ENCODE peak calls at places on chromosomes 11 and 22, in nine cellular contexts. V is fibroblast of lung, C is IMR-90, S is WTC11, Z is cardiac muscle cell, Q is lower lobe of right lung, N is gastrocnemius medialis, X is vagina, I is body of pancreas. H is an unnamed sample.

GRCh38 chr11:30983143-30983542 is 386.4 kb downstream of the DCDC1 start:
- DNase-seq in V (no peak), C (no peak), S (no peak), Z (no peak), Q (no peak), N (no peak), X (no peak), I (no peak), H (no peak)

GRCh38 chr22:28249402-28249801 is 330.3 kb upstream of the PITPNB start:
- DNase-seq in V (no peak), C (no peak), S (no peak), Z (peak), Q (no peak), N (no peak), X (no peak), I (no peak), H (no peak)

GRCh38 chr22:38205261-38206128 is 3.7 kb downstream of the MAFF start:
- DNase-seq in V (peak), C (peak), S (no peak), Z (peak), Q (peak), N (peak), X (no peak), I (no peak), H (peak)

GRCh38 chr11:108929241-108929640 is 264.4 kb downstream of the DDX10 start:
- DNase-seq in V (peak), C (peak), S (no peak), Z (no peak), Q (no peak), N (no peak), X (no peak), I (no peak), H (peak)

GRCh38 chr22:39519681-39520053 is 695 bp upstream of the ATF4 start:
- DNase-seq in V (peak), C (no peak), S (peak), Z (peak), Q (no peak), N (peak), X (no peak), I (peak), H (no peak)

GRCh38 chr11:124891390-124891861 is 6.2 kb downstream of the ROBO4 start:
- DNase-seq in V (no peak), C (no peak), S (peak), Z (no peak), Q (no peak), N (no peak), X (peak), I (no peak), H (no peak)

GRCh38 chr11:29224739-29225384 is 792.0 kb downstream of the KCNA4 start:
- DNase-seq in V (no peak), C (no peak), S (peak), Z (peak), Q (no peak), N (no peak), X (no peak), I (no peak), H (no peak)

GRCh38 chr11:57116654-57117053 is 65.1 kb upstream of the LRRC55 start:
- DNase-seq in V (peak), C (peak), S (peak), Z (peak), Q (no peak), N (no peak), X (no peak), I (peak), H (peak)

GRCh38 chr11:45079943-45080719 is 66.3 kb upstream of the PRDM11 start:
- DNase-seq in V (no peak), C (no peak), S (no peak), Z (no peak), Q (peak), N (no peak), X (no peak), I (no peak), H (no peak)

GRCh38 chr22:36243996-36244395 is 4.7 kb upstream of the APOL2 start:
- DNase-seq in V (no peak), C (no peak), S (no peak), Z (no peak), Q (no peak), N (no peak), X (peak), I (no peak), H (no peak)

GRCh38 chr11:95505927-95506426 is 275.0 kb upstream of the SESN3 start:
- DNase-seq in V (peak), C (peak), S (no peak), Z (no peak), Q (no peak), N (no peak), X (no peak), I (no peak), H (peak)

GRCh38 chr11:47477323-47477722 is 28.4 kb upstream of the RAPSN start:
- DNase-seq in V (peak), C (peak), S (no peak), Z (no peak), Q (no peak), N (no peak), X (no peak), I (no peak), H (no peak)

GRCh38 chr11:31817621-31818493 is 6.7 kb upstream of the PAX6 start:
- DNase-seq in V (peak), C (no peak), S (peak), Z (no peak), Q (no peak), N (no peak), X (peak), I (peak), H (no peak)

GRCh38 chr11:107562647-107563208 is 2.8 kb downstream of the ALKBH8 start:
- DNase-seq in V (peak), C (peak), S (no peak), Z (no peak), Q (no peak), N (no peak), X (no peak), I (no peak), H (peak)

GRCh38 chr11:16809901-16810668 is 71.6 kb downstream of the C11orf58 start:
- DNase-seq in V (peak), C (peak), S (no peak), Z (no peak), Q (no peak), N (no peak), X (no peak), I (peak), H (peak)

GRCh38 chr22:41217553-41218157 is 12.5 kb downstream of the L3MBTL2 start:
- DNase-seq in V (peak), C (peak), S (peak), Z (no peak), Q (peak), N (peak), X (no peak), I (no peak), H (no peak)

GRCh38 chr22:47291565-47292495 is 529.4 kb downstream of the TBC1D22A start:
- DNase-seq in V (no peak), C (no peak), S (peak), Z (no peak), Q (no peak), N (no peak), X (no peak), I (peak), H (no peak)

GRCh38 chr11:65637794-65638317 is at the start of gene SIPA1:
- DNase-seq in V (peak), C (peak), S (peak), Z (peak), Q (peak), N (peak), X (no peak), I (peak), H (peak)

GRCh38 chr11:111947143-111947542 is 10.0 kb downstream of the DIXDC1 start:
- DNase-seq in V (no peak), C (no peak), S (no peak), Z (no peak), Q (no peak), N (no peak), X (no peak), I (no peak), H (no peak)

GRCh38 chr11:72421351-72421750 is 13.0 kb downstream of the CLPB start:
- DNase-seq in V (no peak), C (peak), S (no peak), Z (no peak), Q (no peak), N (no peak), X (no peak), I (no peak), H (no peak)

GRCh38 chr11:89442801-89443200 is 48.4 kb downstream of the NOX4 start:
- DNase-seq in V (no peak), C (no peak), S (no peak), Z (no peak), Q (no peak), N (no peak), X (no peak), I (no peak), H (no peak)

GRCh38 chr11:36265793-36266628 is 23.2 kb downstream of the COMMD9 start:
- DNase-seq in V (peak), C (peak), S (peak), Z (peak), Q (peak), N (no peak), X (no peak), I (peak), H (peak)

GRCh38 chr11:107706531-107706930 is 5.3 kb downstream of the SLN start:
- DNase-seq in V (peak), C (no peak), S (no peak), Z (no peak), Q (no peak), N (no peak), X (no peak), I (no peak), H (no peak)

GRCh38 chr11:128563942-128564641 is 23.3 kb downstream of the ETS1 start:
- DNase-seq in V (no peak), C (no peak), S (no peak), Z (no peak), Q (no peak), N (no peak), X (no peak), I (no peak), H (no peak)

GRCh38 chr11:117328414-117329010 is 858 bp downstream of the CEP164 start:
- DNase-seq in V (peak), C (peak), S (no peak), Z (peak), Q (no peak), N (peak), X (no peak), I (peak), H (peak)

GRCh38 chr11:42768576-42768975 is 543.2 kb upstream of the API5 start:
- DNase-seq in V (no peak), C (no peak), S (no peak), Z (no peak), Q (no peak), N (no peak), X (no peak), I (no peak), H (no peak)

GRCh38 chr22:27591060-27591459 is 210.5 kb downstream of the MN1 start:
- DNase-seq in V (no peak), C (no peak), S (no peak), Z (no peak), Q (no peak), N (no peak), X (no peak), I (peak), H (no peak)

GRCh38 chr22:46433318-46433717 is 97.8 kb downstream of the TRMU start:
- DNase-seq in V (no peak), C (no peak), S (peak), Z (no peak), Q (no peak), N (no peak), X (no peak), I (no peak), H (no peak)

GRCh38 chr22:29011200-29011867 is 50.3 kb downstream of the C22orf31 start:
- DNase-seq in V (no peak), C (no peak), S (no peak), Z (no peak), Q (peak), N (no peak), X (no peak), I (no peak), H (no peak)

GRCh38 chr11:1782831-1783724 is 19.4 kb upstream of the CTSD start:
- DNase-seq in V (peak), C (peak), S (no peak), Z (no peak), Q (peak), N (no peak), X (no peak), I (no peak), H (no peak)

GRCh38 chr11:34349882-34350281 is 7.9 kb downstream of the ABTB2 start:
- DNase-seq in V (peak), C (peak), S (no peak), Z (no peak), Q (no peak), N (peak), X (no peak), I (no peak), H (no peak)

GRCh38 chr11:118535261-118535660 is 4.3 kb downstream of the TMEM25 start:
- DNase-seq in V (no peak), C (no peak), S (no peak), Z (no peak), Q (no peak), N (no peak), X (no peak), I (no peak), H (no peak)

GRCh38 chr11:1693327-1694063 is 3.5 kb upstream of the KRTAP5-6 start:
- DNase-seq in V (peak), C (peak), S (peak), Z (peak), Q (peak), N (peak), X (no peak), I (peak), H (peak)

GRCh38 chr11:13775471-13775870 is 107.0 kb downstream of the FAR1 start:
- DNase-seq in V (no peak), C (no peak), S (no peak), Z (no peak), Q (no peak), N (no peak), X (no peak), I (no peak), H (no peak)

GRCh38 chr11:13767461-13767860 is 99.0 kb downstream of the FAR1 start:
- DNase-seq in V (no peak), C (no peak), S (no peak), Z (no peak), Q (no peak), N (no peak), X (no peak), I (no peak), H (no peak)

GRCh38 chr11:13769188-13769587 is 100.7 kb downstream of the FAR1 start:
- DNase-seq in V (no peak), C (no peak), S (no peak), Z (no peak), Q (no peak), N (no peak), X (no peak), I (no peak), H (no peak)

GRCh38 chr11:13776134-13776815 is 107.8 kb downstream of the FAR1 start:
- DNase-seq in V (no peak), C (no peak), S (no peak), Z (no peak), Q (no peak), N (no peak), X (no peak), I (no peak), H (no peak)

DNA sequence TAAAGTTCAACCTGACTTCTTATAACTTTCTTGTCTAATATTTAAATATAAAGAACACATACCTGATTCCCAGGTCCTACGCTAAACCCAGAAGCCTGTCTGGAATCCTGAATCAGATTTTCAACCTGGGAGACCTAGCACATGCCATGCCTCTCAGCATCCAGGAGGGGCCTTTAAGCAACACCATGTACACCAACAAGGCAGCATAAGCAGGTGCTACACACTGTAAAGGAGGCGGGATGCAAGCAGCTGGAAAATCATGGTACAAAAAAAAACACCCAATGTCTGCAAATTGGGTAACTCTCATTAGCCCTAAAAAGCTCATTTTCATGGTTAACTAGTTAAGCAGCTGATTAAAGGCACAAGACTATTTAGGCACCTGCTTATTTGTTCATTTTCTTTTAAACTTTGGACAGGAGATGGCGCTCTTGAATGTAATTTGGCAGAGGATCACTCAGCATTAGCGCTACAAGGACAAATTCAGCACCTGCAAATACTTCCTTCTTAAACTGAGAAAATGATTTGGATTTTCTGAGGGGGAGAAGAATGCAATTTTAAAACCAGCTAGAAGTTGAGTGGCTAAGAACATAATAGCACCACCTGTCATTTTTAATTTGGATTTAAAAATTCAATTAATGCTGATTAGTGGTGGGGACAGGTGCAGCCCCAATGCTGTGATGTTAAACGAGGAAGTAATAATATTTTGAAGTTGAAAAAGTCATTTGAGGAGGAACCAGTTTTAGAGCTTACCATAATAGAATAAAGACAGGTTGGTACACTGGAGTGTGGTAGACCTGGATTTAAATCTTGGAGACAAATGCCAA is 104.0 kb downstream of the FAR1 start:
- DNase-seq in V (peak), C (peak), S (no peak), Z (peak), Q (no peak), N (no peak), X (no peak), I (peak), H (peak)
- TF ChIP-seq CTCF in V (peak), C (peak), S (peak), Z (peak), Q (peak), N (no peak), X (no peak), I (peak), H (peak)

GRCh38 chr11:363948-364761 is 5.1 kb upstream of the B4GALNT4 start:
- DNase-seq in V (no peak), C (no peak), S (peak), Z (no peak), Q (peak), N (no peak), X (no peak), I (peak), H (no peak)
- TF ChIP-seq CTCF in V (peak), C (peak), S (peak), Z (peak), Q (peak), N (no peak), X (no peak), I (peak), H (peak)

GRCh38 chr11:61079416-61080150 is 22.7 kb upstream of the CD5 start:
- DNase-seq in V (no peak), C (no peak), S (no peak), Z (no peak), Q (no peak), N (no peak), X (no peak), I (no peak), H (no peak)

GRCh38 chr11:61082161-61082870 is 20.0 kb upstream of the CD5 start:
- DNase-seq in V (no peak), C (no peak), S (no peak), Z (no peak), Q (no peak), N (no peak), X (no peak), I (no peak), H (no peak)

GRCh38 chr11:61080526-61080925 is 21.8 kb upstream of the CD5 start:
- DNase-seq in V (no peak), C (no peak), S (no peak), Z (no peak), Q (no peak), N (no peak), X (no peak), I (no peak), H (no peak)

GRCh38 chr11:61082931-61083531 is 19.3 kb upstream of the CD5 start:
- DNase-seq in V (no peak), C (no peak), S (no peak), Z (no peak), Q (no peak), N (no peak), X (no peak), I (no peak), H (no peak)

GRCh38 chr11:61080986-61081590 is 21.2 kb upstream of the CD5 start:
- DNase-seq in V (no peak), C (no peak), S (no peak), Z (no peak), Q (no peak), N (no peak), X (no peak), I (no peak), H (no peak)
- TF ChIP-seq CTCF in V (no peak), C (no peak), S (no peak), Z (no peak), Q (no peak), N (no peak), X (no peak), I (no peak), H (no peak)

GRCh38 chr22:23514317-23515038 is 65.6 kb downstream of the IGLL1 start:
- DNase-seq in V (no peak), C (no peak), S (peak), Z (no peak), Q (no peak), N (no peak), X (no peak), I (no peak), H (no peak)
- TF ChIP-seq CTCF in V (no peak), C (no peak), S (no peak), Z (no peak), Q (no peak), N (no peak), X (no peak), I (no peak), H (no peak)

GRCh38 chr11:134140961-134141490 is 72.2 kb downstream of the JAM3 start:
- DNase-seq in V (no peak), C (no peak), S (no peak), Z (no peak), Q (no peak), N (no peak), X (no peak), I (no peak), H (no peak)

GRCh38 chr11:134142536-134142935 is 73.7 kb downstream of the JAM3 start:
- DNase-seq in V (peak), C (peak), S (no peak), Z (no peak), Q (no peak), N (no peak), X (no peak), I (no peak), H (no peak)

GRCh38 chr11:134139303-134139872 is 70.5 kb downstream of the JAM3 start:
- DNase-seq in V (no peak), C (no peak), S (no peak), Z (peak), Q (no peak), N (no peak), X (no peak), I (no peak), H (no peak)

GRCh38 chr11:134144744-134145143 is 75.9 kb downstream of the JAM3 start:
- DNase-seq in V (no peak), C (no peak), S (no peak), Z (no peak), Q (no peak), N (no peak), X (no peak), I (no peak), H (no peak)

GRCh38 chr11:134139873-134140331 is 71.0 kb downstream of the JAM3 start:
- DNase-seq in V (peak), C (peak), S (peak), Z (peak), Q (no peak), N (peak), X (no peak), I (peak), H (peak)
- TF ChIP-seq CTCF in V (peak), C (peak), S (peak), Z (peak), Q (peak), N (peak), X (peak), I (peak), H (peak)

GRCh38 chr22:23818541-23818940 is 20.3 kb downstream of the DERL3 start:
- DNase-seq in V (no peak), C (no peak), S (no peak), Z (no peak), Q (no peak), N (no peak), X (no peak), I (no peak), H (no peak)
- TF ChIP-seq CTCF in V (no peak), C (no peak), S (no peak), Z (no peak), Q (no peak), N (no peak), X (no peak), I (no peak), H (no peak)

GRCh38 chr22:20015187-20015625 is 1.4 kb downstream of the ARVCF start:
- DNase-seq in V (no peak), C (no peak), S (no peak), Z (no peak), Q (no peak), N (peak), X (no peak), I (no peak), H (no peak)

GRCh38 chr22:20017622-20017958 is 967 bp upstream of the ARVCF start:
- DNase-seq in V (no peak), C (no peak), S (no peak), Z (no peak), Q (no peak), N (no peak), X (no peak), I (no peak), H (no peak)

GRCh38 chr22:20015971-20016733 is 471 bp downstream of the ARVCF start:
- DNase-seq in V (no peak), C (no peak), S (peak), Z (peak), Q (peak), N (no peak), X (no peak), I (peak), H (no peak)

GRCh38 chr22:20018001-20018400 is 1.4 kb upstream of the ARVCF start:
- DNase-seq in V (no peak), C (no peak), S (no peak), Z (no peak), Q (no peak), N (no peak), X (no peak), I (no peak), H (no peak)

GRCh38 chr22:20016734-20017621 is at the start of gene ARVCF:
- DNase-seq in V (peak), C (peak), S (peak), Z (peak), Q (peak), N (peak), X (no peak), I (peak), H (peak)
- TF ChIP-seq CTCF in V (no peak), C (peak), S (no peak), Z (peak), Q (peak), N (no peak), X (no peak), I (peak), H (no peak)